ENCODE peak calls at places on chromosomes 12 and 14, in four cellular contexts. C, A, O and F are unnamed samples.

GRCh38 chr12:128316981-128317526 is 50.1 kb downstream of the TMEM132C start:
- DNase-seq in C (no peak), A (no peak), O (no peak), F (no peak)

GRCh38 chr12:64083285-64084210 is 138.5 kb downstream of the KICS2 start:
- DNase-seq in C (peak; percentile 85), A (peak; percentile 90), O (no peak), F (peak; percentile 28)

GRCh38 chr12:93970892-93971688 is 177.3 kb upstream of the PLXNC1 start:
- DNase-seq in C (no peak), A (no peak), O (no peak), F (no peak)

GRCh38 chr14:26204954-26205479 is 392.8 kb downstream of the NOVA1 start:
- DNase-seq in C (peak; percentile 61), A (no peak), O (no peak), F (peak; percentile 5)

GRCh38 chr12:33828326-33828725 is 194.0 kb upstream of the ALG10 start:
- DNase-seq in C (no peak), A (no peak), O (no peak), F (no peak)

GRCh38 chr12:122125452-122126341 is 47.1 kb downstream of the MLXIP start:
- DNase-seq in C (no peak), A (no peak), O (no peak), F (no peak)

GRCh38 chr14:79332504-79333197 is 878.7 kb downstream of the DIO2 start:
- DNase-seq in C (no peak), A (peak; percentile 20), O (no peak), F (no peak)

GRCh38 chr14:94816113-94816512 is 46.2 kb upstream of the GSC start:
- DNase-seq in C (no peak), A (no peak), O (no peak), F (no peak)

GRCh38 chr12:86445361-86445760 is 189.2 kb upstream of the MGAT4C start:
- DNase-seq in C (no peak), A (no peak), O (no peak), F (no peak)

GRCh38 chr14:86787782-86788181 is 1205.2 kb downstream of the GALC start:
- DNase-seq in C (no peak), A (no peak), O (no peak), F (no peak)

GRCh38 chr14:23052182-23052623 is 5.1 kb downstream of the CDH24 start:
- DNase-seq in C (no peak), A (no peak), O (no peak), F (no peak)

GRCh38 chr14:21940887-21941855 is 267.6 kb upstream of the OR4E1 start:
- DNase-seq in C (no peak), A (no peak), O (no peak), F (no peak)

GRCh38 chr14:79040742-79041249 is 870.6 kb downstream of the NRXN3 start:
- DNase-seq in C (no peak), A (no peak), O (no peak), F (no peak)

GRCh38 chr12:55060470-55060869 is 40.7 kb downstream of the NEUROD4 start:
- DNase-seq in C (no peak), A (no peak), O (no peak), F (no peak)

GRCh38 chr14:95943699-95944098 is 67.1 kb downstream of the TUNAR start:
- DNase-seq in C (no peak), A (no peak), O (no peak), F (no peak)

GRCh38 chr12:53755451-53756290 is 3.9 kb upstream of the CISTR start:
- DNase-seq in C (no peak), A (no peak), O (no peak), F (no peak)

GRCh38 chr12:85405781-85406522 is 125.9 kb downstream of the ALX1 start:
- DNase-seq in C (no peak), A (peak; percentile 80), O (no peak), F (no peak)

GRCh38 chr12:79661629-79662028 is 29.1 kb downstream of the PAWR start:
- DNase-seq in C (no peak), A (no peak), O (no peak), F (no peak)

GRCh38 chr14:96762650-96763049 is 34.5 kb upstream of the VRK1 start:
- DNase-seq in C (no peak), A (peak; percentile 36), O (no peak), F (no peak)

GRCh38 chr12:117662620-117663395 is 301.4 kb upstream of the NOS1 start:
- DNase-seq in C (no peak), A (no peak), O (no peak), F (no peak)

GRCh38 chr12:104163631-104164030 is 25.6 kb upstream of the NFYB start:
- DNase-seq in C (no peak), A (no peak), O (no peak), F (no peak)

GRCh38 chr14:74324945-74325361 is 22.2 kb upstream of the ABCD4 start:
- DNase-seq in C (no peak), A (peak; percentile 4), O (no peak), F (no peak)

GRCh38 chr14:83433618-83434017 is 1900.0 kb upstream of the SEL1L start:
- DNase-seq in C (no peak), A (no peak), O (no peak), F (no peak)

GRCh38 chr14:100566586-100566985 is 20.6 kb downstream of the BEGAIN start:
- DNase-seq in C (no peak), A (no peak), O (no peak), F (no peak)

GRCh38 chr12:6647083-6647604 is at the start of gene ACRBP:
- DNase-seq in C (peak; percentile 90), A (peak; percentile 35), O (no peak), F (peak; percentile 87)

GRCh38 chr12:55743967-55744931 is 1.3 kb downstream of the GDF11 start:
- DNase-seq in C (no peak), A (no peak), O (no peak), F (no peak)

GRCh38 chr14:74437654-74438053 is 11.6 kb upstream of the SYNDIG1L start:
- DNase-seq in C (no peak), A (no peak), O (no peak), F (no peak)

GRCh38 chr14:94153750-94154350 is 20.3 kb upstream of the PPP4R4 start:
- DNase-seq in C (no peak), A (no peak), O (no peak), F (no peak)

GRCh38 chr12:62640910-62641448 is 174.4 kb downstream of the MON2 start:
- DNase-seq in C (no peak), A (peak; percentile 47), O (no peak), F (no peak)

GRCh38 chr14:61941421-61941805 is 179.2 kb downstream of the SNAPC1 start:
- DNase-seq in C (no peak), A (no peak), O (no peak), F (no peak)

GRCh38 chr14:100025111-100025510 is 40.1 kb upstream of the EVL start:
- DNase-seq in C (no peak), A (no peak), O (no peak), F (no peak)

GRCh38 chr12:110702081-110702480 is 13.2 kb upstream of the HVCN1 start:
- DNase-seq in C (no peak), A (no peak), O (no peak), F (no peak)

GRCh38 chr12:110708917-110709316 is 20.0 kb upstream of the HVCN1 start:
- DNase-seq in C (no peak), A (no peak), O (no peak), F (no peak)

GRCh38 chr12:110705309-110705708 is 16.4 kb upstream of the HVCN1 start:
- DNase-seq in C (no peak), A (no peak), O (no peak), F (no peak)

GRCh38 chr12:110704231-110704630 is 15.3 kb upstream of the HVCN1 start:
- DNase-seq in C (no peak), A (no peak), O (no peak), F (no peak)

DNA sequence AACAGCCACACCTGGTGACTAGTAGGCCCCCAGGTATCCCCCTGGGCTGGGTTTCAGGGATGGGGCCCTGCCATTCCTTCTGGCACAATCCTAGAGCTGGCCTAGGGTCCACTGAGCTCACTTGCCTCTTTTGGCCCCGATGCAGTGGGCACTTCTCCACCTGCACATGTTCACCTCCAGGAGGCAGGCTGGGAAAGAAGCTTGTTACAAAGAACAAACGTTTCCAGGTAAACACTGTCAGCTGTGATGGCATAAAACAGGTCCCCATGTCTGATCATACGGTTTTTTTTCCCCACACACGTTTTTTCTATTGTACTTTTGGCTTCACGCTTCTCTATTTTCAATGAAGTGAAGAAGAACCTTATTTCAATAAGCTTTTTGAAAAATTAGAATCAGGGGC is 15.8 kb upstream of the HVCN1 start:
- DNase-seq in C (no peak), A (no peak), O (no peak), F (no peak)
- TF ChIP-seq CTCF in C (no peak), A (no peak), O (no peak), F (no peak)

GRCh38 chr12:96241484-96242256 is 47.5 kb downstream of the ELK3 start:
- DNase-seq in C (peak; percentile 45), A (peak; percentile 79), O (peak; percentile 39), F (peak; percentile 74)
- H3K27ac ChIP-seq in C (peak overlapping the region; percentile 58), A (peak overlapping the region; percentile 48), O (no peak overlapping the region), F (peak overlapping the region; percentile 79)

DNA sequence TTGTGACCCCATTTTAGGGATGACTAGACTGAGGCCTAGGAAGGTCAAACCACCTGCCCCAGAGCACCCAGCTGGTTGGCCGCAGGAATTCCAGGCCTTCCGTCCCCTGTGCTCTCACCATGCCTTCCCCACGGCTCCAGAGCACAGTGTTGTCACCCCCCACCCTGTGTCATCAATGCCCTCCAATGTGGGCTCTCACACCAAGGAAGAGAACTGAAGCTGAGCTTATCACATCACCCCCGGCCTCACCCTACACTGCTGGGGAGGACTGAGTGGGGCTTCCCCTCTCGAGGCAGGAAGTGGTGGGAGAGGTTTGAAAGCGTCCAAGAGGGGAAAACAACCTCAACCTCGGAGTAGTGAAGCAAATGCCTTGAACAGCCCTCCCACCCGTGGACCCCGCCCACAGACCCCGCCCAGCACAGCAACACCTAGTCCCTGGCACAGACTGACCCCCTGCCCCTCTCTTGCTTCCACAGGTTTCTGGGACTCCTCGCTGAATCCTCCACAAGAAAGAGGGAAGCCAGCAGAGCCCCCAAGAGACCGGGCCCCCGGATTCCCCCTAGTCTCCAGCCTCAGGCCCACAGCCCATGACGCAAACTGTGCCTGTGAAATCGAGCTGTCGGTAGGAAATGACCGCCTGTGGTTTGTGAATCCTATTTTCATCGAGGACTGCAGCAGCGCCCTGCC is 97.2 kb downstream of the LGMN start:
- DNase-seq in C (peak; percentile 46), A (no peak), O (no peak), F (no peak)
- H3K4me1 ChIP-seq in C (peaks cover 70% of the 10 kb centered on the region), A (peaks cover 15% of the 10 kb centered on the region), O (peaks cover 49% of the 10 kb centered on the region), F (no peaks in the 10 kb centered on the region)

GRCh38 chr14:92603309-92604257 is 90.0 kb downstream of the RIN3 start:
- DNase-seq in C (peak; percentile 69), A (peak; percentile 92), O (peak; percentile 30), F (peak; percentile 37)
- TF ChIP-seq CTCF in C (peak; percentile 59), A (peak; percentile 20), O (peak; percentile 36), F (peak; percentile 58)

GRCh38 chr14:98840076-98840475 is 431.9 kb downstream of the BCL11B start:
- DNase-seq in C (no peak), A (no peak), O (no peak), F (no peak)
- H3K27ac ChIP-seq in C (no peak overlapping the region), A (no peak overlapping the region), O (no peak overlapping the region), F (no peak overlapping the region)

GRCh38 chr12:3075315-3075714 is 1.9 kb upstream of the TSPAN9 start:
- DNase-seq in C (no peak), A (no peak), O (no peak), F (no peak)

GRCh38 chr12:3076730-3077571 is at the start of gene TSPAN9:
- DNase-seq in C (peak; percentile 89), A (peak; percentile 34), O (peak; percentile 51), F (peak; percentile 80)

GRCh38 chr12:3073438-3074255 is 3.5 kb upstream of the TSPAN9 start:
- DNase-seq in C (peak; percentile 85), A (peak; percentile 79), O (no peak), F (peak; percentile 88)

GRCh38 chr12:3078086-3078820 is 1.1 kb downstream of the TSPAN9 start:
- DNase-seq in C (no peak), A (no peak), O (no peak), F (no peak)

GRCh38 chr12:3077572-3078081 is 448 bp downstream of the TSPAN9 start:
- DNase-seq in C (peak; percentile 63), A (peak; percentile 28), O (no peak), F (peak; percentile 46)
- H3K4me1 ChIP-seq in C (peaks cover 45% of the 10 kb centered on the region), A (peaks cover 30% of the 10 kb centered on the region), O (peaks cover 40% of the 10 kb centered on the region), F (peaks cover 47% of the 10 kb centered on the region)